ENCODE peak calls at places on chromosome 4, in six cellular contexts. One of them, this sample, is unnamed.

GRCh38 chr4:21697583-21697982 is 251.0 kb downstream of the KCNIP4 start:
- DNase-seq in SK-N-MC: no peak
- DNase-seq in endothelial cell of umbilical vein: no peak
- DNase-seq in transverse colon: no peak
- DNase-seq in HCT116: peak
- DNase-seq in suprapubic skin: no peak
- DNase-seq in this sample: no peak

GRCh38 chr4:73341454-73341853 is 62.6 kb upstream of the ALB start:
- DNase-seq in SK-N-MC: peak
- DNase-seq in endothelial cell of umbilical vein: peak
- DNase-seq in transverse colon: peak
- DNase-seq in HCT116: peak
- DNase-seq in suprapubic skin: no peak
- DNase-seq in this sample: peak

GRCh38 chr4:3079694-3080123 is 5.2 kb downstream of the HTT start:
- DNase-seq in SK-N-MC: no peak
- DNase-seq in endothelial cell of umbilical vein: no peak
- DNase-seq in transverse colon: no peak
- DNase-seq in HCT116: no peak
- DNase-seq in suprapubic skin: no peak
- DNase-seq in this sample: no peak

GRCh38 chr4:123621072-123621705 is 224.6 kb downstream of the SPRY1 start:
- DNase-seq in SK-N-MC: no peak
- DNase-seq in endothelial cell of umbilical vein: peak
- DNase-seq in transverse colon: no peak
- DNase-seq in HCT116: no peak
- DNase-seq in suprapubic skin: no peak
- DNase-seq in this sample: no peak

GRCh38 chr4:141036786-141037185 is 96.5 kb downstream of the RNF150 start:
- DNase-seq in SK-N-MC: no peak
- DNase-seq in endothelial cell of umbilical vein: no peak
- DNase-seq in transverse colon: no peak
- DNase-seq in HCT116: no peak
- DNase-seq in suprapubic skin: no peak
- DNase-seq in this sample: no peak

GRCh38 chr4:48012819-48013218 is 3.7 kb downstream of the CNGA1 start:
- DNase-seq in SK-N-MC: no peak
- DNase-seq in endothelial cell of umbilical vein: peak
- DNase-seq in transverse colon: no peak
- DNase-seq in HCT116: no peak
- DNase-seq in suprapubic skin: no peak
- DNase-seq in this sample: no peak

GRCh38 chr4:38716271-38716670 is 52.3 kb downstream of the KLF3 start:
- DNase-seq in SK-N-MC: no peak
- DNase-seq in endothelial cell of umbilical vein: no peak
- DNase-seq in transverse colon: no peak
- DNase-seq in HCT116: no peak
- DNase-seq in suprapubic skin: no peak
- DNase-seq in this sample: no peak

GRCh38 chr4:27129871-27130277 is 269.2 kb downstream of the STIM2 start:
- DNase-seq in SK-N-MC: no peak
- DNase-seq in endothelial cell of umbilical vein: no peak
- DNase-seq in transverse colon: no peak
- DNase-seq in HCT116: no peak
- DNase-seq in suprapubic skin: no peak
- DNase-seq in this sample: no peak

GRCh38 chr4:181909368-181909767 is 333.8 kb upstream of the TENM3 start:
- DNase-seq in SK-N-MC: no peak
- DNase-seq in endothelial cell of umbilical vein: no peak
- DNase-seq in transverse colon: no peak
- DNase-seq in HCT116: no peak
- DNase-seq in suprapubic skin: no peak
- DNase-seq in this sample: no peak

GRCh38 chr4:4694296-4694772 is 152.5 kb upstream of the STX18 start:
- DNase-seq in SK-N-MC: no peak
- DNase-seq in endothelial cell of umbilical vein: no peak
- DNase-seq in transverse colon: no peak
- DNase-seq in HCT116: no peak
- DNase-seq in suprapubic skin: no peak
- DNase-seq in this sample: peak

GRCh38 chr4:166972071-166972470 is 262.2 kb downstream of the SPOCK3 start:
- DNase-seq in SK-N-MC: no peak
- DNase-seq in endothelial cell of umbilical vein: no peak
- DNase-seq in transverse colon: no peak
- DNase-seq in HCT116: no peak
- DNase-seq in suprapubic skin: no peak
- DNase-seq in this sample: no peak

GRCh38 chr4:100632163-100632562 is 114.3 kb upstream of the EMCN start:
- DNase-seq in SK-N-MC: no peak
- DNase-seq in endothelial cell of umbilical vein: no peak
- DNase-seq in transverse colon: no peak
- DNase-seq in HCT116: no peak
- DNase-seq in suprapubic skin: no peak
- DNase-seq in this sample: no peak

DNA sequence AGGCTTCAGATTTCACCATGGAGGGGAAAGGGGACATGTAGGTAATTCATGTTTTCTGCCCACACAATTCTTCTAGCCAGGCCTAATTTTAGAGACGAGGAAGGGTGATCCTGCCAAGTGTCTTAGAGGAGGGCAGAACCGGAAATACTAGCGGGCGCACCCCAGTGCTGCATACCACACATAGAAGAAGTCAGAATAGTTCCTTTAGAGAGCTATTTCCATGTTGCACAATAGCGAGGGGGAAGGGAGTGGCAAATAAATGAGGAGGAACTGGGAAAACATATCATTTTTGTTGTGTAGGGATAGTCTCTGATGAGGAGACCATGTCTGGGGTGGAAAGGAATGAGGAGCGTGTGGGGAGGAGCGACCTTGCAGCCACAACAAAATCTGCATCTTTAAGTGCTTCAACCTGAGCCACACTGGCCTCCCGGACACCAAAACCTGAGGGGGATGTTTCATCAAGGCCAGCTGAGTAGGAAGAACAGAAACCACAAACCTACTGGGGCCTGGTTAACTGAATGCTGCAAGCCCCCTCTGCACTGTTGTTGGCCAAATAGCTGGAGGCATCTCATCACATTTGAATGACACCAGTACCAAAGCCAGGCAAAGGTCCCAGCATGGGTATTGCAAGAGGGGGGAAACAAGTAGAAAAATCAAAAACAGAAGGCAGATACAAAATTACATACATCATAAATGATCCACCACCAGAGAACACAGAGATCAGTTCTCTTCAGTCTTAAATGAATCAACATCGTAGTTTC is 26.7 kb upstream of the C1QTNF7 start:
- DNase-seq in SK-N-MC: no peak
- DNase-seq in endothelial cell of umbilical vein: no peak
- DNase-seq in transverse colon: peak
- DNase-seq in HCT116: no peak
- DNase-seq in suprapubic skin: peak
- DNase-seq in this sample: peak
- TF ChIP-seq POLR2AphosphoS5 in SK-N-MC: no peak
- TF ChIP-seq POLR2AphosphoS5 in endothelial cell of umbilical vein: no peak
- TF ChIP-seq POLR2AphosphoS5 in transverse colon: no peak
- TF ChIP-seq POLR2AphosphoS5 in HCT116: no peak
- TF ChIP-seq POLR2AphosphoS5 in suprapubic skin: no peak
- TF ChIP-seq POLR2AphosphoS5 in this sample: no peak

GRCh38 chr4:186644737-186645261 is 78.9 kb downstream of the FAT1 start:
- DNase-seq in SK-N-MC: no peak
- DNase-seq in endothelial cell of umbilical vein: no peak
- DNase-seq in transverse colon: no peak
- DNase-seq in HCT116: no peak
- DNase-seq in suprapubic skin: no peak
- DNase-seq in this sample: no peak
- H3K27ac ChIP-seq in SK-N-MC: no peak
- H3K27ac ChIP-seq in endothelial cell of umbilical vein: no peak
- H3K27ac ChIP-seq in transverse colon: peak
- H3K27ac ChIP-seq in HCT116: peak
- H3K27ac ChIP-seq in suprapubic skin: no peak
- H3K27ac ChIP-seq in this sample: no peak

DNA sequence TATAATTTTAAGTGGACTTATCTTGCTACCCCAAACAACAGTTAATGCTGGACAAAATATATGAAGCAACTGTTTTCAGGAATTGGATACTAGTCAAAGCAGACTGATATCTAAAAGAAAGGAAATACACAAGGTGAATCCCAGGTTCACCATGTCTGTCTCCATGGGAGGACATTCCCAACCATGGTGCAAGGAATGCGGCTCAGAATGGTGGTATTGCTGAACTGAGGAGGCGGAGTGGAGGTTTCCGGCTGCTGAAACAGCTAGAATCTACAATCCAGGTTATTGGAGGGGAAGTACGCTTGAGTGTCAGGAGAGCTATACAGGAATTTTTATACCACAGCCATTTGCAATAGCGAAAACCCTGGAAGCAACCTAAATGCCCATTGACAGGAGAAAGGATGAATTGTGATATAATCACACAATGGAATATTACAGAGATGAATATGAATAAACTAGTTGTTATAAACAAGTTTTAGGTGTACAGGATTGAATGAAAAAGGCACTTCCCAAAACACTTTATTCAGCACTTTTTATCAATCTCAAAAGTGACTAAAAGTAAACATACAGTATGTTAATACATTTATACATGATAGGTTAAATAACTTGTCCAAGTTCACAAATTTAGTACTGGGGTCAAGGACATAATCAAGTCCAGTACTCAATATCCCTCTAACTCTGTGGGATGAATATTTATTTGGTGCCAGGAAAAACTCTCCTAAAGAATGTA is 9.0 kb downstream of the HMGB2 start:
- DNase-seq in SK-N-MC: no peak
- DNase-seq in endothelial cell of umbilical vein: no peak
- DNase-seq in transverse colon: no peak
- DNase-seq in HCT116: no peak
- DNase-seq in suprapubic skin: no peak
- DNase-seq in this sample: no peak
- TF ChIP-seq POLR2AphosphoS5 in SK-N-MC: no peak
- TF ChIP-seq POLR2AphosphoS5 in endothelial cell of umbilical vein: no peak
- TF ChIP-seq POLR2AphosphoS5 in transverse colon: no peak
- TF ChIP-seq POLR2AphosphoS5 in HCT116: no peak
- TF ChIP-seq POLR2AphosphoS5 in suprapubic skin: no peak
- TF ChIP-seq POLR2AphosphoS5 in this sample: no peak

GRCh38 chr4:102042843-102043802 is 252.6 kb downstream of the BANK1 start:
- DNase-seq in SK-N-MC: no peak
- DNase-seq in endothelial cell of umbilical vein: no peak
- DNase-seq in transverse colon: no peak
- DNase-seq in HCT116: no peak
- DNase-seq in suprapubic skin: no peak
- DNase-seq in this sample: no peak

GRCh38 chr4:102036619-102037376 is 246.3 kb downstream of the BANK1 start:
- DNase-seq in SK-N-MC: no peak
- DNase-seq in endothelial cell of umbilical vein: no peak
- DNase-seq in transverse colon: no peak
- DNase-seq in HCT116: no peak
- DNase-seq in suprapubic skin: no peak
- DNase-seq in this sample: peak

GRCh38 chr4:102036016-102036415 is 245.5 kb downstream of the BANK1 start:
- DNase-seq in SK-N-MC: no peak
- DNase-seq in endothelial cell of umbilical vein: no peak
- DNase-seq in transverse colon: no peak
- DNase-seq in HCT116: no peak
- DNase-seq in suprapubic skin: no peak
- DNase-seq in this sample: no peak

GRCh38 chr4:102037566-102037965 is 247.0 kb downstream of the BANK1 start:
- DNase-seq in SK-N-MC: no peak
- DNase-seq in endothelial cell of umbilical vein: no peak
- DNase-seq in transverse colon: no peak
- DNase-seq in HCT116: no peak
- DNase-seq in suprapubic skin: no peak
- DNase-seq in this sample: no peak
- H3K27ac ChIP-seq in SK-N-MC: no peak
- H3K27ac ChIP-seq in endothelial cell of umbilical vein: no peak
- H3K27ac ChIP-seq in transverse colon: no peak
- H3K27ac ChIP-seq in HCT116: no peak
- H3K27ac ChIP-seq in suprapubic skin: no peak
- H3K27ac ChIP-seq in this sample: no peak